ENCODE peak calls at places on chromosomes 2 and 18, in seven cellular contexts. M is PC-3, X is hepatocyte, G is HCT116, N is neural progenitor cell, A is GM23338, F is MM.1S. J is an unnamed sample.

GRCh38 chr2:31322376-31322775 is 88.4 kb downstream of the EHD3 start:
- DNase-seq in M (no peak), X (no peak), G (no peak), N (no peak), A (no peak), F (no peak), J (no peak)

GRCh38 chr2:108909275-108909823 is 79.7 kb downstream of the EDAR start:
- DNase-seq in M (no peak), X (no peak), G (no peak), N (no peak), A (no peak), F (no peak), J (no peak)

GRCh38 chr2:121089005-121089510 is 195.9 kb downstream of the TFCP2L1 start:
- DNase-seq in M (no peak), X (no peak), G (no peak), N (no peak), A (no peak), F (no peak), J (no peak)

GRCh38 chr2:125033871-125034270 is 1008.8 kb downstream of the CNTNAP5 start:
- DNase-seq in M (no peak), X (no peak), G (no peak), N (no peak), A (no peak), F (no peak), J (no peak)

GRCh38 chr2:127162261-127163089 is 55.5 kb upstream of the BIN1 start:
- DNase-seq in M (no peak), X (no peak), G (no peak), N (no peak), A (no peak), F (no peak), J (no peak)

GRCh38 chr2:229701716-229702115 is 12.6 kb downstream of the DNER start:
- DNase-seq in M (no peak), X (no peak), G (no peak), N (no peak), A (no peak), F (no peak), J (no peak)

GRCh38 chr2:124880995-124881394 is 855.9 kb downstream of the CNTNAP5 start:
- DNase-seq in M (no peak), X (no peak), G (no peak), N (no peak), A (peak), F (no peak), J (no peak)

GRCh38 chr2:189261431-189261841 is 81.9 kb upstream of the COL5A2 start:
- DNase-seq in M (peak), X (no peak), G (no peak), N (no peak), A (no peak), F (no peak), J (no peak)

GRCh38 chr2:63764630-63765029 is 77.1 kb upstream of the UGP2 start:
- DNase-seq in M (no peak), X (no peak), G (no peak), N (no peak), A (peak), F (no peak), J (no peak)

GRCh38 chr2:85516649-85517389 is 22.1 kb upstream of the MAT2A start:
- DNase-seq in M (peak), X (peak), G (no peak), N (no peak), A (no peak), F (no peak), J (no peak)

GRCh38 chr18:40293311-40293710 is 1661.7 kb upstream of the PIK3C3 start:
- DNase-seq in M (peak), X (no peak), G (no peak), N (peak), A (peak), F (no peak), J (no peak)

GRCh38 chr2:233546774-233547173 is 19.8 kb downstream of the USP40 start:
- DNase-seq in M (no peak), X (no peak), G (no peak), N (no peak), A (no peak), F (no peak), J (no peak)

GRCh38 chr2:169105433-169105832 is 36.1 kb downstream of the DHRS9 start:
- DNase-seq in M (no peak), X (no peak), G (no peak), N (no peak), A (no peak), F (no peak), J (no peak)

GRCh38 chr2:164920430-164920829 is 34.9 kb downstream of the SLC38A11 start:
- DNase-seq in M (peak), X (peak), G (no peak), N (no peak), A (no peak), F (peak), J (no peak)

GRCh38 chr2:143802242-143802641 is 673.0 kb downstream of the ARHGAP15 start:
- DNase-seq in M (peak), X (no peak), G (no peak), N (no peak), A (no peak), F (no peak), J (no peak)

GRCh38 chr2:71166812-71167211 is 36.4 kb downstream of the MPHOSPH10 start:
- DNase-seq in M (peak), X (no peak), G (no peak), N (no peak), A (no peak), F (no peak), J (no peak)

GRCh38 chr2:37189452-37190153 is 1.1 kb upstream of the SULT6B1 start:
- DNase-seq in M (peak), X (peak), G (peak), N (peak), A (peak), F (no peak), J (no peak)

GRCh38 chr2:234949762-234950434 is 1.9 kb upstream of the SH3BP4 start:
- DNase-seq in M (peak), X (peak), G (no peak), N (no peak), A (no peak), F (no peak), J (no peak)

GRCh38 chr2:173572848-173573247 is 218.2 kb downstream of the CDCA7 start:
- DNase-seq in M (no peak), X (no peak), G (no peak), N (no peak), A (no peak), F (peak), J (peak)

GRCh38 chr2:173568054-173568453 is 213.4 kb downstream of the CDCA7 start:
- DNase-seq in M (peak), X (peak), G (peak), N (peak), A (peak), F (no peak), J (no peak)

GRCh38 chr2:173571887-173572680 is 217.4 kb downstream of the CDCA7 start:
- DNase-seq in M (no peak), X (no peak), G (no peak), N (no peak), A (no peak), F (no peak), J (no peak)

GRCh38 chr2:173574304-173574703 is 219.6 kb downstream of the CDCA7 start:
- DNase-seq in M (no peak), X (no peak), G (no peak), N (no peak), A (no peak), F (no peak), J (no peak)

DNA sequence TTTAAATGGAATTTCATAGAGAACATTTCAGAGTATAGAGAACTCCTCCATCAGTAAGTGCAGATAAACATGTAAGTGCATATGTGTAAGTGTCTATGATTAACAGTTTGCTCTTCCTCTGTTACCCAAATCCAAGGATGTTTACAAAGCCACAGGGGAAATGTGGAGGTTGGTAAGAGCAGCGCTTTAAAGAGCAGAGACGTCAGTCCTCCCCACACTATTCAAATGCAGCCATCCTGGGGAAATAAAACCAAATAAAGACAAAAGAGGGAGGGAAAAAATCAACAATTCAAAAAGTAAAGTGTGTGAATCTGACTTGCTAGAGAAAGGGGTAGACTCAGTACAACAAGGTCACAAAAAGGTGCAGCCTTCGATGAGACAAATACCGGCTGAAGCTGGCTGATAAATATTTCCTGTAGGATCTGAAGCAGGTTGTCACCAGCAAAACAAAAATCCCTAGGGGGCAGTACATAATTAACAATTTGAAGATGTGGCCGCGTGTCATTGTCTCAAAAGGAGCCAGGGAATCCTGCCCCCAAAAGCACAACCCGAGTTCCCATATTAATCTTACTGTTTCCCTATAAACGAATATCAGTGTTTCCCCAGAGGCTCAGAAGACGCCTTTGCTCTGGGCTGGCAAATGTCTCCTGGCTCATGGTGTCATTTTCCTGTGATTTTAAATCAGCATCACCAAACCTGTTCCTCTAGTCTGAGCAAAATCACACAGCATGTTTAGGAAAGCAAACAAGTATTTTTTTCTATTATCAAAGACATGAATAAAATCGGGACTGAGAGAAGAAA is 216.5 kb downstream of the CDCA7 start:
- DNase-seq in M (peak), X (peak), G (peak), N (peak), A (peak), F (no peak), J (peak)
- TF ChIP-seq CTCF in M (peak), X (peak), G (peak), N (peak), A (peak), F (no peak), J (peak)

GRCh38 chr2:24768601-24769000 is 24.6 kb downstream of the PTRHD1 start:
- DNase-seq in M (no peak), X (no peak), G (no peak), N (no peak), A (peak), F (no peak), J (no peak)

GRCh38 chr2:24766609-24767008 is 26.6 kb downstream of the PTRHD1 start:
- DNase-seq in M (no peak), X (no peak), G (no peak), N (no peak), A (no peak), F (no peak), J (no peak)

GRCh38 chr2:24771905-24772586 is 21.1 kb downstream of the PTRHD1 start:
- DNase-seq in M (no peak), X (no peak), G (no peak), N (peak), A (no peak), F (no peak), J (no peak)

GRCh38 chr2:24771099-24771498 is 22.1 kb downstream of the PTRHD1 start:
- DNase-seq in M (no peak), X (no peak), G (no peak), N (no peak), A (no peak), F (no peak), J (no peak)

DNA sequence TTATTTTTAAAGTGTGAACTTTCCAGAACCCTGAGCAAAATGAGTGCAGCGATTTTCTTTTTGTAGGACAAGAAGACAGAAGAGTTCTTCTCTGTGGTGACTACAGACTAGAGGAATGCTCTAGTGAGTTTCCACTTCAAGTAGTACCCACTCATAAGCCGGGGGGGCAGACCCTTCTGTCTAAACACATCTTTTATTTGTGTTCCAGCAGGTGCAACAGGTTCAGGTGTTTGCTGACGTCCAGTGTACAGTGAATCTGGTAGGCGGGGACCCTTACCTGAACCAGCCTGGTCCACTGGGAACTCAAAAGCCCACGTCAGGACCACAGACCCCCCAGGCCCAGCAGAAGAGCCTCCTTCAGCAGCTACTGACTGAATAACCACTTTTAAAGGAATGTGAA is 25.2 kb downstream of the PTRHD1 start:
- DNase-seq in M (no peak), X (no peak), G (no peak), N (no peak), A (no peak), F (no peak), J (no peak)
- H3K27ac ChIP-seq in M (no peak), X (no peak), G (no peak), N (no peak), A (no peak), F (no peak), J (no peak)

GRCh38 chr2:100483892-100484291 is 13.6 kb downstream of the NMS start:
- DNase-seq in M (no peak), X (no peak), G (no peak), N (no peak), A (no peak), F (no peak), J (no peak)

GRCh38 chr2:100484390-100484789 is 14.1 kb downstream of the NMS start:
- DNase-seq in M (no peak), X (no peak), G (no peak), N (no peak), A (no peak), F (no peak), J (no peak)

GRCh38 chr2:100482741-100483140 is 12.5 kb downstream of the NMS start:
- DNase-seq in M (no peak), X (no peak), G (no peak), N (peak), A (peak), F (no peak), J (peak)
- TF ChIP-seq EZH2phosphoT487 in M (no peak), X (no peak), G (no peak), N (no peak), A (no peak), F (no peak), J (no peak)

GRCh38 chr2:191759200-191759507 is 81.2 kb downstream of the NABP1 start:
- DNase-seq in M (no peak), X (no peak), G (no peak), N (no peak), A (no peak), F (no peak), J (no peak)
- TF ChIP-seq CTCF in M (no peak), X (no peak), G (no peak), N (no peak), A (no peak), F (no peak), J (peak)

GRCh38 chr18:13381331-13381730 is 162.8 kb downstream of the LDLRAD4 start:
- DNase-seq in M (no peak), X (no peak), G (no peak), N (no peak), A (no peak), F (no peak), J (no peak)

GRCh38 chr18:13380671-13381070 is 162.1 kb downstream of the LDLRAD4 start:
- DNase-seq in M (no peak), X (no peak), G (no peak), N (no peak), A (no peak), F (no peak), J (no peak)

GRCh38 chr18:13381907-13382682 is 163.5 kb downstream of the LDLRAD4 start:
- DNase-seq in M (no peak), X (no peak), G (no peak), N (no peak), A (no peak), F (peak), J (no peak)

GRCh38 chr18:13382683-13382989 is 164.1 kb downstream of the LDLRAD4 start:
- DNase-seq in M (no peak), X (no peak), G (no peak), N (no peak), A (no peak), F (no peak), J (no peak)

GRCh38 chr18:13382990-13383821 is 164.6 kb downstream of the LDLRAD4 start:
- DNase-seq in M (no peak), X (no peak), G (no peak), N (no peak), A (no peak), F (no peak), J (no peak)
- H3K27ac ChIP-seq in M (no peak), X (no peak), G (no peak), N (no peak), A (no peak), F (peak), J (no peak)

DNA sequence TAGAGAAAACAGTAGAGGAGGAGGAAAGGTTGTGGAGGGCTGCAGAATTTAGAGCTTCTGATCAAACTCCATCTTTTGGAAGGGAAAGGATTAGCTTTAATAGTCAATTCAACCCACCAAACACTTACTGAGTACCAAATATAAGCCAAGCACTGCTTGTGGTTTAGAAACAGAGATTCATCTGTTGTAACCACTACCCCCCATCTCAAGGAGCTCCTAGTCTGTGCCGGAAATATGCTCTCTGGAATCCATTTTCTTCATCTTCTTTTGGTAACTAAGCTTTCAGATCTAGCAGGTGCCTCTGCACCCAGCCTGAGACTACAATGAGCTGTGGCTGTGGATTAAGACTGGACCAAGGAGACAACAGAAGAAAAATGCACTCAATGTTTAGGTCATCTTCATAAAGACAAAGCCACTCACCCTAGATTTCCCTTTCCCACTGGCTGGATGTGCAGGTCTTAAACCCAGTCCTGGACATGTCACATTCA is 53.0 kb downstream of the EPB41L3 start:
- DNase-seq in M (no peak), X (no peak), G (no peak), N (no peak), A (no peak), F (peak), J (no peak)
- TF ChIP-seq EZH2phosphoT487 in M (no peak), X (no peak), G (no peak), N (no peak), A (no peak), F (no peak), J (no peak)

GRCh38 chr2:223214721-223215120 is 162.7 kb downstream of the KCNE4 start:
- DNase-seq in M (no peak), X (no peak), G (no peak), N (no peak), A (no peak), F (no peak), J (no peak)
- TF ChIP-seq CTCF in M (no peak), X (no peak), G (no peak), N (no peak), A (no peak), F (no peak), J (no peak)

GRCh38 chr2:113842919-113843736 is 46.8 kb upstream of the ACTR3 start:
- DNase-seq in M (no peak), X (no peak), G (no peak), N (no peak), A (no peak), F (no peak), J (no peak)
- H3K27ac ChIP-seq in M (no peak), X (no peak), G (no peak), N (no peak), A (no peak), F (no peak), J (no peak)

J was measured in OCI-LY7.